ENCODE peak calls at places on chromosomes 1 and 21, in seven cellular contexts. One of them, this sample, is unnamed.

GRCh38 chr1:3434406-3435110 is 19.9 kb upstream of the ARHGEF16 start:
- DNase-seq in tibial nerve: no peak
- DNase-seq in right lobe of liver: no peak
- DNase-seq in MM.1S: no peak
- DNase-seq in upper lobe of right lung: no peak
- DNase-seq in cardiac muscle cell: no peak
- DNase-seq in AG04450: no peak
- DNase-seq in this sample: no peak

GRCh38 chr21:42375141-42375905 is 9.0 kb upstream of the TFF1 start:
- DNase-seq in right lobe of liver: peak
- DNase-seq in AG04450: no peak
- DNase-seq in upper lobe of right lung: no peak
- DNase-seq in tibial nerve: no peak
- DNase-seq in MM.1S: no peak
- DNase-seq in cardiac muscle cell: no peak
- DNase-seq in this sample: no peak

GRCh38 chr1:184747089-184747955 is 7.3 kb downstream of the EDEM3 start:
- DNase-seq in tibial nerve: no peak
- DNase-seq in MM.1S: peak
- DNase-seq in upper lobe of right lung: no peak
- DNase-seq in cardiac muscle cell: no peak
- DNase-seq in AG04450: no peak
- DNase-seq in right lobe of liver: no peak
- DNase-seq in this sample: no peak

GRCh38 chr1:30879126-30879786 is 29.3 kb downstream of the SDC3 start:
- DNase-seq in AG04450: no peak
- DNase-seq in right lobe of liver: no peak
- DNase-seq in MM.1S: no peak
- DNase-seq in tibial nerve: no peak
- DNase-seq in upper lobe of right lung: no peak
- DNase-seq in cardiac muscle cell: no peak
- DNase-seq in this sample: no peak

GRCh38 chr1:116334015-116334547 is 39.0 kb upstream of the ATP1A1 start:
- DNase-seq in tibial nerve: no peak
- DNase-seq in cardiac muscle cell: no peak
- DNase-seq in right lobe of liver: peak
- DNase-seq in AG04450: peak
- DNase-seq in MM.1S: no peak
- DNase-seq in upper lobe of right lung: peak
- DNase-seq in this sample: no peak

GRCh38 chr21:34177919-34178567 is 104.7 kb downstream of the MRPS6 start:
- DNase-seq in cardiac muscle cell: no peak
- DNase-seq in upper lobe of right lung: no peak
- DNase-seq in MM.1S: no peak
- DNase-seq in right lobe of liver: no peak
- DNase-seq in tibial nerve: no peak
- DNase-seq in AG04450: no peak
- DNase-seq in this sample: no peak

GRCh38 chr1:93399781-93400180 is 48.1 kb upstream of the FNBP1L start:
- DNase-seq in right lobe of liver: no peak
- DNase-seq in upper lobe of right lung: no peak
- DNase-seq in MM.1S: no peak
- DNase-seq in AG04450: no peak
- DNase-seq in cardiac muscle cell: no peak
- DNase-seq in tibial nerve: no peak
- DNase-seq in this sample: no peak

GRCh38 chr1:164559342-164560070 is 522 bp downstream of the PBX1 start:
- DNase-seq in tibial nerve: peak
- DNase-seq in MM.1S: peak
- DNase-seq in AG04450: no peak
- DNase-seq in upper lobe of right lung: peak
- DNase-seq in cardiac muscle cell: peak
- DNase-seq in right lobe of liver: peak
- DNase-seq in this sample: no peak

GRCh38 chr1:66294692-66295384 is 239.1 kb upstream of the SGIP1 start:
- DNase-seq in AG04450: no peak
- DNase-seq in cardiac muscle cell: no peak
- DNase-seq in upper lobe of right lung: no peak
- DNase-seq in tibial nerve: no peak
- DNase-seq in right lobe of liver: no peak
- DNase-seq in MM.1S: no peak
- DNase-seq in this sample: no peak

GRCh38 chr1:66298427-66298826 is 235.5 kb upstream of the SGIP1 start:
- DNase-seq in MM.1S: no peak
- DNase-seq in cardiac muscle cell: no peak
- DNase-seq in AG04450: no peak
- DNase-seq in upper lobe of right lung: peak
- DNase-seq in right lobe of liver: no peak
- DNase-seq in tibial nerve: no peak
- DNase-seq in this sample: peak

GRCh38 chr1:66295821-66296220 is 238.1 kb upstream of the SGIP1 start:
- DNase-seq in tibial nerve: no peak
- DNase-seq in right lobe of liver: no peak
- DNase-seq in AG04450: no peak
- DNase-seq in cardiac muscle cell: no peak
- DNase-seq in upper lobe of right lung: no peak
- DNase-seq in MM.1S: no peak
- DNase-seq in this sample: no peak

GRCh38 chr1:66296901-66297300 is 237.1 kb upstream of the SGIP1 start:
- DNase-seq in MM.1S: no peak
- DNase-seq in AG04450: no peak
- DNase-seq in tibial nerve: no peak
- DNase-seq in upper lobe of right lung: no peak
- DNase-seq in cardiac muscle cell: no peak
- DNase-seq in right lobe of liver: no peak
- DNase-seq in this sample: no peak

DNA sequence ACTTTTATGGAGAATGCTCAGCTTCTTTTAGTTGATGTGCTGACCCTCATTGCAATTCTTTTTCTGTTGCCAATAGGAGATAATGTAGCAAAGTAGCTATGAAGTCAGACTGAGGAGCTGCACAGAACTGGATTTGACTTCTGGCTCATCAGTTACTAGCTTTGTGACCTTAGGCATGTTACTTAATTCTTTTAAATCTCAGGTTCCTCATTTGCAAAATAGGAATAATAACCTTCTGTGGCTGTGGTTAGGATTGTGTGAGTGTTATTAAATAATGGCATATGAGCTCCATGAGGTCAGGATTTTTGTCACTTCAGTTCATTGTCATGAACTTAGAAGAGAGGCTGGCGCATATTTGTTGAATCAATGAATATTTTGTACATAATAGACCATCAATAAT is 237.6 kb upstream of the SGIP1 start:
- DNase-seq in tibial nerve: no peak
- DNase-seq in MM.1S: no peak
- DNase-seq in right lobe of liver: no peak
- DNase-seq in cardiac muscle cell: no peak
- DNase-seq in upper lobe of right lung: no peak
- DNase-seq in AG04450: no peak
- DNase-seq in this sample: no peak
- H3K27ac ChIP-seq in tibial nerve: peak
- H3K27ac ChIP-seq in MM.1S: no peak
- H3K27ac ChIP-seq in right lobe of liver: no peak
- H3K27ac ChIP-seq in cardiac muscle cell: no peak
- H3K27ac ChIP-seq in upper lobe of right lung: no peak
- H3K27ac ChIP-seq in AG04450: no peak
- H3K27ac ChIP-seq in this sample: no peak

DNA sequence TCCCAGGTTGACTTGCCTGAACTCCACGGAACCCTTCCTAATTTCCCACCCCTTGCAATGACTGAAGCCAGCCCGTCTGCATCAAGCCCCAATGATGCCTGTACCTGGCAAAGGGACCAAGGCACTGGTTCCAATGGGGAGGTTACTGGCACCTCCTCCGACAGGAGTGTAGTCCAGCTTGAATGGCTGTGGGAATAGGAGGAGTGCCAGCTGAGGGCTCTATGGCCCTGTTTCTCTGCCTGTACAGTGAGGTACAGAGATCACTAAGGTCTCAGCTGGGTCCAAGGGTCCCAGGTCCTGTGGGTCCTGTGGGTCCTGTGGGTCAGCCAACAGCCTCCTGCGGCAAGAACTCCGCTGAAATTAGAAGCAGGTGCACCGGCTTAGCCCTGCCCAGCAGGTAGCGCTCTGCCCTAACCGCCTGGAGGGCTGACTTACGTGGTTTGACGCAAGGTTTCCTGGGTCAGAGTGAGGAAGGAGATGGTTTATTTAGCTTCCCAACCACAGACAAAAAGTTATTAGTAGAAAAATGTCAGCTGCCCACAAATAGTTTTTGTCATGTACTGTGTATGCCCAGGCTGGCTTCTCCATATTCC is 9.9 kb upstream of the SPRR4 start:
- DNase-seq in right lobe of liver: no peak
- DNase-seq in AG04450: no peak
- DNase-seq in upper lobe of right lung: no peak
- DNase-seq in cardiac muscle cell: no peak
- DNase-seq in MM.1S: no peak
- DNase-seq in tibial nerve: no peak
- DNase-seq in this sample: no peak
- H3K27ac ChIP-seq in right lobe of liver: no peak
- H3K27ac ChIP-seq in AG04450: no peak
- H3K27ac ChIP-seq in upper lobe of right lung: no peak
- H3K27ac ChIP-seq in cardiac muscle cell: no peak
- H3K27ac ChIP-seq in MM.1S: no peak
- H3K27ac ChIP-seq in tibial nerve: no peak
- H3K27ac ChIP-seq in this sample: no peak

GRCh38 chr1:20252587-20252986 is 38.1 kb upstream of the VWA5B1 start:
- DNase-seq in MM.1S: no peak
- DNase-seq in right lobe of liver: no peak
- DNase-seq in tibial nerve: no peak
- DNase-seq in AG04450: no peak
- DNase-seq in upper lobe of right lung: no peak
- DNase-seq in cardiac muscle cell: no peak
- DNase-seq in this sample: no peak
- H3K27ac ChIP-seq in MM.1S: no peak
- H3K27ac ChIP-seq in right lobe of liver: no peak
- H3K27ac ChIP-seq in tibial nerve: no peak
- H3K27ac ChIP-seq in AG04450: no peak
- H3K27ac ChIP-seq in upper lobe of right lung: no peak
- H3K27ac ChIP-seq in cardiac muscle cell: no peak
- H3K27ac ChIP-seq in this sample: no peak

GRCh38 chr21:43985690-43986251 is 26.3 kb upstream of the TRAPPC10 start:
- DNase-seq in upper lobe of right lung: no peak
- DNase-seq in cardiac muscle cell: no peak
- DNase-seq in tibial nerve: no peak
- DNase-seq in AG04450: no peak
- DNase-seq in right lobe of liver: no peak
- DNase-seq in MM.1S: no peak
- DNase-seq in this sample: no peak

GRCh38 chr21:43986544-43987451 is 25.3 kb upstream of the TRAPPC10 start:
- DNase-seq in right lobe of liver: peak
- DNase-seq in AG04450: no peak
- DNase-seq in cardiac muscle cell: no peak
- DNase-seq in tibial nerve: no peak
- DNase-seq in MM.1S: no peak
- DNase-seq in upper lobe of right lung: no peak
- DNase-seq in this sample: no peak

GRCh38 chr21:43988506-43989230 is 23.4 kb upstream of the TRAPPC10 start:
- DNase-seq in AG04450: no peak
- DNase-seq in cardiac muscle cell: no peak
- DNase-seq in right lobe of liver: no peak
- DNase-seq in upper lobe of right lung: no peak
- DNase-seq in MM.1S: no peak
- DNase-seq in tibial nerve: no peak
- DNase-seq in this sample: no peak

GRCh38 chr21:43988016-43988415 is 24.1 kb upstream of the TRAPPC10 start:
- DNase-seq in AG04450: no peak
- DNase-seq in MM.1S: no peak
- DNase-seq in upper lobe of right lung: no peak
- DNase-seq in right lobe of liver: no peak
- DNase-seq in tibial nerve: no peak
- DNase-seq in cardiac muscle cell: no peak
- DNase-seq in this sample: peak

GRCh38 chr21:43987509-43987908 is 24.6 kb upstream of the TRAPPC10 start:
- DNase-seq in cardiac muscle cell: no peak
- DNase-seq in MM.1S: no peak
- DNase-seq in upper lobe of right lung: no peak
- DNase-seq in right lobe of liver: peak
- DNase-seq in AG04450: no peak
- DNase-seq in tibial nerve: no peak
- DNase-seq in this sample: peak
- H3K27ac ChIP-seq in cardiac muscle cell: no peak
- H3K27ac ChIP-seq in MM.1S: no peak
- H3K27ac ChIP-seq in upper lobe of right lung: no peak
- H3K27ac ChIP-seq in right lobe of liver: no peak
- H3K27ac ChIP-seq in AG04450: no peak
- H3K27ac ChIP-seq in tibial nerve: peak
- H3K27ac ChIP-seq in this sample: no peak

DNA sequence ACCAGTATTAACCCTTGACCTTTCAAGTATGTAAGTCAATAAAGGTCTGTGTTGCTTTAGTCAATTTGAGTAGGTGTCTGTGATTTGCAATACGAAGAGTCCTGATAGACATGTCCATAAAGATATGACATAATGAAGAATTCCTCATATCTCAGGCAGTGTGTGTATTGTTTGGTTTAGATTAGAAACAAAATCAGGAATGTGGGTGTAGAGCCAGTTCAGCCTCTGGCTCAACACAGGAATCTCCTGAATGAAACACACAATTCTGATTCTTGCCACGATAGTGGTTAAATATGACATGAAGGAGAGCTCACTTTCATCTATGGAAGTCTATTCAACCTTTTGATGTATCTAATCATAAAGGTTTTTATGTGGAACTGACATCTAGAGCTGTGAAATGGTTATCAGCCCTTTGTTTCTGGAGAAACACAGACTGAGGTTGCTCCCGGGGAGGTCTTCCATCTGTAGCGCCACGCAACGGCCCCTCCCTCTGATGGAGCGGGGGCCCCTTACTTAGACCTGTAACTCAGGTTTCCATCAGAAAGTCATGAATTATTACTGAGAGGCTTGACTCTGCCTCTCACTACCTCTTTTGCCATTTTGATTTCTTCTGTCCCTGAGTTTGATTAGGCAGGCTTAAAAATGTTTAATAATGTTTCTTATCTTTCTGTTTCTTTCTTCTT is 19.5 kb downstream of the TSPAN2 start:
- DNase-seq in AG04450: no peak
- DNase-seq in right lobe of liver: no peak
- DNase-seq in MM.1S: no peak
- DNase-seq in cardiac muscle cell: no peak
- DNase-seq in tibial nerve: no peak
- DNase-seq in upper lobe of right lung: no peak
- DNase-seq in this sample: no peak
- H3K27ac ChIP-seq in AG04450: no peak
- H3K27ac ChIP-seq in right lobe of liver: no peak
- H3K27ac ChIP-seq in MM.1S: no peak
- H3K27ac ChIP-seq in cardiac muscle cell: peak
- H3K27ac ChIP-seq in tibial nerve: no peak
- H3K27ac ChIP-seq in upper lobe of right lung: no peak
- H3K27ac ChIP-seq in this sample: no peak